ENCODE peak calls at places on chromosomes 11 and 22, in nine cellular contexts. X, G, F, Y, V, A, J, H and N are unnamed samples.

GRCh38 chr11:1570896-1571759 is 943 bp downstream of the DUSP8 start:
- DNase-seq in X (no peak), G (no peak), F (peak; percentile 28), Y (no peak), V (no peak), A (no peak), J (no peak), H (peak; percentile 46), N (no peak)

GRCh38 chr22:44638966-44639739 is 62.9 kb upstream of the PRR5 start:
- DNase-seq in X (no peak), G (peak; percentile 50), F (no peak), Y (peak; percentile 58), V (no peak), A (no peak), J (no peak), H (no peak), N (no peak)

GRCh38 chr11:86695391-86695790 is 23.0 kb upstream of the ME3 start:
- DNase-seq in X (no peak), G (no peak), F (peak; percentile 30), Y (peak; percentile 52), V (no peak), A (peak; percentile 39), J (no peak), H (no peak), N (no peak)

GRCh38 chr22:44130076-44130711 is 50.5 kb upstream of the PARVG start:
- DNase-seq in X (no peak), G (no peak), F (no peak), Y (peak; percentile 7), V (peak; percentile 47), A (peak; percentile 28), J (no peak), H (no peak), N (no peak)

GRCh38 chr11:130721282-130721681 is 195.0 kb downstream of the SNX19 start:
- DNase-seq in X (no peak), G (no peak), F (no peak), Y (no peak), V (no peak), A (no peak), J (no peak), H (no peak), N (no peak)

GRCh38 chr11:63670077-63670737 is 969 bp downstream of the ATL3 start:
- DNase-seq in X (peak; percentile 15), G (no peak), F (peak; percentile 68), Y (peak; percentile 67), V (no peak), A (peak; percentile 35), J (no peak), H (no peak), N (peak; percentile 38)

GRCh38 chr11:110873953-110874352 is 161.7 kb upstream of the ARHGAP20 start:
- DNase-seq in X (no peak), G (no peak), F (no peak), Y (no peak), V (no peak), A (no peak), J (no peak), H (no peak), N (no peak)

GRCh38 chr11:21988477-21988876 is 204.4 kb upstream of the ANO5 start:
- DNase-seq in X (peak; percentile 7), G (no peak), F (no peak), Y (no peak), V (no peak), A (no peak), J (no peak), H (no peak), N (no peak)

GRCh38 chr11:95727630-95728029 is 62.0 kb downstream of the FAM76B start:
- DNase-seq in X (no peak), G (no peak), F (no peak), Y (no peak), V (no peak), A (no peak), J (no peak), H (no peak), N (no peak)

GRCh38 chr11:119340335-119341221 is at the start of gene C1QTNF5:
- DNase-seq in X (no peak), G (peak; percentile 53), F (peak; percentile 74), Y (peak; percentile 67), V (no peak), A (peak; percentile 64), J (no peak), H (peak; percentile 57), N (no peak)

GRCh38 chr22:19661156-19661555 is 53.1 kb upstream of the SEPTIN5 start:
- DNase-seq in X (no peak), G (no peak), F (no peak), Y (no peak), V (no peak), A (no peak), J (no peak), H (no peak), N (peak; percentile 8)

GRCh38 chr11:2929880-2930704 is 872 bp upstream of the PHLDA2 start:
- DNase-seq in X (peak; percentile 49), G (peak; percentile 70), F (peak; percentile 85), Y (peak; percentile 62), V (no peak), A (peak; percentile 41), J (peak; percentile 34), H (peak; percentile 58), N (peak; percentile 22)

GRCh38 chr11:110373061-110373702 is 56.6 kb upstream of the FDX1 start:
- DNase-seq in X (no peak), G (peak; percentile 21), F (peak; percentile 53), Y (peak; percentile 80), V (no peak), A (peak; percentile 47), J (no peak), H (no peak), N (no peak)

GRCh38 chr22:35726398-35726797 is 8.7 kb downstream of the APOL5 start:
- DNase-seq in X (no peak), G (no peak), F (no peak), Y (no peak), V (no peak), A (no peak), J (no peak), H (no peak), N (no peak)

GRCh38 chr11:96781082-96781481 is 391.3 kb downstream of the JRKL start:
- DNase-seq in X (no peak), G (no peak), F (no peak), Y (peak; percentile 39), V (no peak), A (peak; percentile 7), J (no peak), H (no peak), N (no peak)

GRCh38 chr22:24590596-24591173 is 2.2 kb downstream of the LRRC75B start:
- DNase-seq in X (no peak), G (no peak), F (no peak), Y (no peak), V (no peak), A (no peak), J (no peak), H (no peak), N (no peak)

GRCh38 chr11:47244664-47245350 is 3.8 kb downstream of the ACP2 start:
- DNase-seq in X (no peak), G (no peak), F (peak; percentile 42), Y (no peak), V (no peak), A (no peak), J (no peak), H (no peak), N (no peak)

GRCh38 chr11:17544181-17544622 is at the start of gene USH1C:
- DNase-seq in X (peak; percentile 68), G (no peak), F (no peak), Y (no peak), V (no peak), A (no peak), J (peak; percentile 10), H (peak; percentile 70), N (no peak)

GRCh38 chr11:126149759-126150236 is 61.7 kb downstream of the RPUSD4 start:
- DNase-seq in X (no peak), G (peak; percentile 93), F (no peak), Y (no peak), V (no peak), A (no peak), J (no peak), H (no peak), N (peak; percentile 62)

GRCh38 chr11:6931146-6931713 is 5.0 kb downstream of the ZNF215 start:
- DNase-seq in X (no peak), G (no peak), F (peak; percentile 4), Y (peak; percentile 79), V (no peak), A (no peak), J (no peak), H (no peak), N (no peak)

GRCh38 chr11:3929232-3929631 is 73.8 kb downstream of the STIM1 start:
- DNase-seq in X (no peak), G (no peak), F (no peak), Y (no peak), V (no peak), A (no peak), J (no peak), H (no peak), N (no peak)

GRCh38 chr11:76371170-76371569 is 9.8 kb downstream of the THAP12 start:
- DNase-seq in X (peak; percentile 25), G (peak; percentile 74), F (peak; percentile 93), Y (peak; percentile 86), V (no peak), A (peak; percentile 72), J (no peak), H (no peak), N (peak; percentile 24)

GRCh38 chr11:72228229-72228843 is 3.8 kb downstream of the INPPL1 start:
- DNase-seq in X (no peak), G (no peak), F (no peak), Y (peak; percentile 46), V (peak; percentile 26), A (no peak), J (no peak), H (peak; percentile 25), N (no peak)

GRCh38 chr11:69630009-69630870 is 10.7 kb upstream of the CCND1 start:
- DNase-seq in X (no peak), G (no peak), F (no peak), Y (peak; percentile 40), V (no peak), A (peak; percentile 24), J (no peak), H (no peak), N (peak; percentile 39)

GRCh38 chr11:27392278-27392677 is 29.3 kb upstream of the CCDC34 start:
- DNase-seq in X (no peak), G (no peak), F (no peak), Y (no peak), V (no peak), A (no peak), J (no peak), H (no peak), N (no peak)

GRCh38 chr11:47572715-47573255 is 6.0 kb downstream of the KBTBD4 start:
- DNase-seq in X (peak; percentile 54), G (no peak), F (no peak), Y (peak; percentile 57), V (no peak), A (peak; percentile 46), J (no peak), H (no peak), N (no peak)

GRCh38 chr11:28903716-28904115 is 795.5 kb downstream of the METTL15 start:
- DNase-seq in X (peak; percentile 12), G (peak; percentile 18), F (no peak), Y (peak; percentile 5), V (no peak), A (no peak), J (no peak), H (no peak), N (no peak)

GRCh38 chr11:45852712-45853101 is 5.4 kb downstream of the CRY2 start:
- DNase-seq in X (peak; percentile 55), G (no peak), F (no peak), Y (no peak), V (no peak), A (no peak), J (no peak), H (no peak), N (no peak)

GRCh38 chr11:10413268-10413667 is 41.8 kb upstream of the AMPD3 start:
- DNase-seq in X (peak; percentile 56), G (peak; percentile 56), F (peak; percentile 29), Y (no peak), V (no peak), A (peak; percentile 49), J (peak; percentile 72), H (no peak), N (peak; percentile 73)

GRCh38 chr22:49290711-49291110 is 537.0 kb downstream of the BRD1 start:
- DNase-seq in X (no peak), G (no peak), F (no peak), Y (no peak), V (no peak), A (no peak), J (no peak), H (no peak), N (no peak)

GRCh38 chr11:29527391-29527936 is 489.4 kb downstream of the KCNA4 start:
- DNase-seq in X (peak; percentile 28), G (no peak), F (peak; percentile 89), Y (peak; percentile 75), V (no peak), A (peak; percentile 90), J (no peak), H (no peak), N (peak; percentile 97)